ENCODE peak calls at places on chromosome 19, in six cellular contexts. G, S, U, B, O and A are unnamed samples.

GRCh38 chr19:13689050-13689449 is 75.3 kb upstream of the MRI1 start:
- DNase-seq in G (peak), U (peak), B (no peak), O (peak), S (peak), A (no peak)

GRCh38 chr19:16400911-16401675 is 70.7 kb downstream of the EPS15L1 start:
- DNase-seq in S (peak), U (no peak), B (no peak), G (no peak), O (no peak), A (no peak)

GRCh38 chr19:51366050-51366998 is at the start of gene ETFB:
- DNase-seq in B (peak), G (peak), U (peak), S (peak), O (peak), A (peak)

GRCh38 chr19:47100290-47100689 is 13.3 kb downstream of the ZC3H4 start:
- DNase-seq in G (no peak), B (no peak), U (no peak), O (no peak), S (no peak), A (no peak)

GRCh38 chr19:11064831-11065303 is 24.4 kb upstream of the LDLR start:
- DNase-seq in S (no peak), O (no peak), U (no peak), G (no peak), B (no peak), A (peak)

GRCh38 chr19:310781-311496 is 19.7 kb upstream of the PLPP2 start:
- DNase-seq in G (no peak), S (no peak), O (no peak), U (no peak), B (no peak), A (no peak)

GRCh38 chr19:7902796-7903243 is 857 bp upstream of the MAP2K7 start:
- DNase-seq in G (no peak), B (no peak), O (no peak), S (no peak), U (no peak), A (no peak)

GRCh38 chr19:12156254-12157058 is at the start of gene ZNF625:
- DNase-seq in U (peak), O (peak), S (peak), G (peak), B (peak), A (peak)

GRCh38 chr19:29014857-29015436 is 198.0 kb downstream of the UQCRFS1 start:
- DNase-seq in S (no peak), O (no peak), B (no peak), G (no peak), U (peak), A (no peak)

GRCh38 chr19:43482193-43482592 is 16.8 kb upstream of the LYPD3 start:
- DNase-seq in B (no peak), S (no peak), G (no peak), O (no peak), U (no peak), A (peak)

GRCh38 chr19:29687244-29687896 is 22.1 kb downstream of the PLEKHF1 start:
- DNase-seq in U (no peak), B (no peak), G (no peak), S (peak), O (peak), A (peak)

GRCh38 chr19:13051581-13052165 is 51.0 kb downstream of the LYL1 start:
- DNase-seq in U (peak), B (no peak), S (peak), G (peak), O (peak), A (peak)

GRCh38 chr19:40410030-40410389 is 3.2 kb downstream of the PRX start:
- DNase-seq in S (no peak), U (peak), O (no peak), B (no peak), G (no peak), A (no peak)

GRCh38 chr19:48445256-48445605 is 552 bp upstream of the GRWD1 start:
- DNase-seq in S (peak), B (no peak), O (peak), U (peak), G (no peak), A (peak)

GRCh38 chr19:2756477-2756876 is 16.7 kb upstream of the SLC39A3 start:
- DNase-seq in S (no peak), U (no peak), B (no peak), G (no peak), O (no peak), A (no peak)

GRCh38 chr19:45883586-45883880 is 2.4 kb downstream of the IRF2BP1 start:
- DNase-seq in U (no peak), O (no peak), G (no peak), S (no peak), B (no peak), A (no peak)
- H3K9ac ChIP-seq in U (no peak), O (peak), G (no peak), S (peak), B (no peak), A (no peak)

GRCh38 chr19:33300016-33300981 is 2.0 kb downstream of the CEBPA start:
- DNase-seq in U (no peak), B (no peak), O (no peak), S (no peak), G (no peak), A (peak)

GRCh38 chr19:33298146-33298911 is 4.0 kb downstream of the CEBPA start:
- DNase-seq in S (no peak), U (no peak), B (no peak), O (no peak), G (no peak), A (peak)

GRCh38 chr19:33297401-33298145 is 4.8 kb downstream of the CEBPA start:
- DNase-seq in O (no peak), B (no peak), U (no peak), G (no peak), S (no peak), A (peak)

GRCh38 chr19:33301011-33301899 is 1.1 kb downstream of the CEBPA start:
- DNase-seq in B (no peak), U (no peak), G (no peak), S (no peak), O (peak), A (peak)

GRCh38 chr19:33299061-33299665 is 3.2 kb downstream of the CEBPA start:
- DNase-seq in G (no peak), S (no peak), O (no peak), U (no peak), B (no peak), A (peak)
- H4K91ac ChIP-seq in G (no peak), S (no peak), O (no peak), U (no peak), B (no peak), A (peak)

DNA sequence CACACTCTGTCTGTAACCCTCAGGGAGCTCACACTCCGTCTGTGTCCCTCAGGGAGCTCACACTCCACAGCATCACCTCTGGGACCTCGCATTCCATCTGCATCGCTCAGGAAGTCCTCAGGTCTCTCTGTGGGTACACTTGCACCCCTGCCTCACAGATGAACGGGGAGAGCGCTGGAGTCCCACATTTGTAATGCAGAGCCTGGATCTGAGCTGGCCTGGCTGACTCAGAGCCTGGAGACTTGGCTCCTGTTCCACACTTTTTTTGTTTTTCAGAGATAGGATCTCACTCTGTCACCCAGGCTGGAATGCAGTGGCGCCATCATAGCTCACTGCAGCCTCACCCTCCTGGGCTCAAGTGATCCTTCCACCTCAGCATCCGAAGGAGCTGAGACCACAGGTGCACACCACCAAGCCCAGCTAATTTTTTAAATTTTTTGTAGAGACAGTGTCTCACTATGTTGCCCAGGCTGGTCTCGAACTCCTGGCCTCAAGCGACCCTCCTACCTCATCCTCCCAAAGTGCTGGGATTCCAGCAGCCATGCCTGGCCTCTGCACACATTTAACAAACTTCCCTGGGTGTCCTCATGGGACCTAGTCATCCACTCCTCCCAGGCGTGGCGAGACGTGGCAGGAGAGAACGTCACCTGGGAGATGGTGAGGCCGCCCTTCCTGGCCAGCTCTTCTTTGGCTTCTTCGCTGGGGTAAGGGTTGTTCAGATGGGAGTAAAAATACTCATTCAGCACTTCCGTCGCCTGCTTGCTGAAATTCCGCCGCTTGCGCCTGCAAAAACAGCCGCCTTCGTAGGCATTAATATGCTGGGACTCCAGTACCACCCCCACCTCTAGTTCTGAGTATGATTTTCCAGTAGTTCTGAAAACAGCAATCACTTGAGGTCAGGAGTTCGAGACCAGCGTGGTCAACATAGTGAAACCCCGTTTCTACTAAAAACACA is 31.0 kb downstream of the CILP2 start:
- DNase-seq in S (peak), B (no peak), O (no peak), U (no peak), G (no peak), A (peak)
- H3K9ac ChIP-seq in S (no peak), B (no peak), O (no peak), U (no peak), G (no peak), A (no peak)

GRCh38 chr19:37012093-37012745 is 66.0 kb upstream of the ZNF420 start:
- DNase-seq in S (no peak), B (no peak), G (no peak), U (no peak), O (no peak), A (peak)

GRCh38 chr19:37007587-37008220 is 70.5 kb upstream of the ZNF420 start:
- DNase-seq in B (peak), O (no peak), G (no peak), U (no peak), S (no peak), A (peak)

GRCh38 chr19:37014456-37014855 is 63.8 kb upstream of the ZNF420 start:
- DNase-seq in B (no peak), G (no peak), S (no peak), U (no peak), O (no peak), A (no peak)

DNA sequence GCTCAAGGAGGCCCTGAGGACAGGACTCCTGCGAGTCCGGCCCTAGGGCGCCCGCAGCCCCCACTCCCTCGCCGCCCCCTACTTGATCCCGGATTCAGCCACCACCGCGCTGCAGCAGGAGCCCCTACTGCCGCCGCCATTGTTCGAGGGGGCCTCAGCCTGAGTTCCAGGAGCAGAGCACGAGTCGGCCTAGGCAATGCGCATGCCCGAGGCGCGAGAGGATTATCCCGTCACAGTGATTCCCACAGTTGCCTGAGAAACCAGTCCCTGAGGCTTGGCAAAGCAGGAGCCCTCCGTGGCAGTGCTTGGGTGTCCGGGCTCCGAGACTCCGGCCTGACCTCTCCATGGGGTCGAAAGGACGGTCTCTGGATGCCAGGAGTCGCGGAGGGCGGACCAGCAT is 68.4 kb upstream of the ZNF420 start:
- DNase-seq in O (no peak), G (no peak), S (no peak), U (no peak), B (no peak), A (no peak)
- H4K91ac ChIP-seq in O (no peak), G (no peak), S (no peak), U (no peak), B (no peak), A (no peak)

DNA sequence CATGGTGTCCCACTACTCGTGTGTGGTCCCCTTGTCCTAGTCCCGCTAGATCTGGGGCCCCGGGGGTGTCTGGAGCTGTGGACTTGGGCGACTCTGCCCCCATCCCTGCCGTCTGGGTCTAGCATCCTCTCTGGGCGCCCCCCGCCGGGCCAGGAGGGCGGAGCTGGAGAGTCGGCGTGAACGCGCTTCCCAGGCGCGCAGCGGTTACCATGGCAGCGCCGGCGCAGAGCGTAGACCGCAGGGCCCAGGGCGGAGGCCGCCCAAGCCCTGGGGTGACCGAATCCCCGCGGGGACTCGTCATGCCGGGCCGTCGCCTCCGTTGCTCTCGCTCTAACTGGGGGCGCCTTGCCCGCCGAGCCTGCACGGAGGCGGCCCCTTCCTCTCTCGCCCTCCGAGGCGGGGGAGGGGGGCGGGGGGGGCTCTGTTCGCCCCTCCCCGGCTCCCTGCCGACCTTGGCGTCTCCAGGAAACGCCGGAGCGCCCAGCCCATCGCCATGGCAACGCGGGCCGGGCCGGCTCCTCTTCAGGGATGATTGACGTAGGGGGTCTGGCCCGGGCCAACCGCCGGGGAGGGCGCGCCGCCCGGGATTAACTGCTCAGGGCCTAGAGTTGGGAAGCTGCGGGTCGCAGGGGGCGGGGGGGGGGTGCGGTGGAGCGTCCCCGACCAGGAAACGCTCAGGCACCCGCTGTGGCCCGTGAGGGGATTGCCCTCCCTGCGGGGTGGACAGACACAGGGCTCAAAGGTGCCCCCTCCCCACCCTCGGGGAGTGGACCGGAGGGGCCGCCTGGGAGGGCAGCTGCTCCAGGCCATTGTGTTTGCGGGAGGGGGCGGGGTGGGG is 8.9 kb downstream of the ISYNA1 start:
- DNase-seq in U (peak), G (peak), O (peak), S (peak), B (no peak), A (peak)
- H3K9ac ChIP-seq in U (no peak), G (peak), O (no peak), S (no peak), B (no peak), A (no peak)

GRCh38 chr19:18919086-18919894 is at the start of the genes COPE and DDX49:
- DNase-seq in U (peak), G (peak), B (peak), S (peak), O (peak), A (peak)
- H4K91ac ChIP-seq in U (no peak), G (no peak), B (no peak), S (peak), O (peak), A (peak)

GRCh38 chr19:39405930-39406655 is 554 bp upstream of the ZFP36 start:
- DNase-seq in B (no peak), S (no peak), U (peak), O (peak), G (no peak), A (peak)
- H3K9ac ChIP-seq in B (peak), S (peak), U (no peak), O (peak), G (peak), A (peak)